ENCODE peak calls at places on chromosomes 6 and 20, in five cellular contexts. K is IMR-90, Z is neuronal stem cell, P is H9, N is trophoblast cell. L is an unnamed sample.

GRCh38 chr6:133504761-133505160 is 263.6 kb downstream of the EYA4 start:
- DNase-seq in Z (no peak), K (no peak), N (no peak), P (no peak), L (no peak)

GRCh38 chr6:40359808-40360207 is 227.4 kb downstream of the LRFN2 start:
- DNase-seq in K (no peak), Z (no peak), N (peak), P (peak), L (peak)

GRCh38 chr6:163298079-163298807 is 116.3 kb upstream of the QKI start:
- DNase-seq in P (no peak), Z (no peak), K (no peak), N (no peak), L (no peak)

GRCh38 chr6:160274846-160275510 is 16.4 kb upstream of the SLC22A2 start:
- DNase-seq in Z (no peak), N (no peak), K (no peak), P (no peak), L (no peak)

GRCh38 chr6:130447374-130447773 is 81.6 kb downstream of the TMEM200A start:
- DNase-seq in K (no peak), P (no peak), N (no peak), Z (no peak), L (no peak)

GRCh38 chr20:53708129-53708968 is 114.7 kb upstream of the ZNF217 start:
- DNase-seq in N (no peak), K (peak), Z (no peak), P (no peak), L (no peak)

GRCh38 chr6:166512567-166512966 is 73.9 kb downstream of the RAMACL start:
- DNase-seq in N (no peak), Z (no peak), K (no peak), P (no peak), L (peak)

GRCh38 chr20:41609476-41609875 is 8.7 kb downstream of the CHD6 start:
- DNase-seq in K (no peak), Z (no peak), N (no peak), P (no peak), L (no peak)

GRCh38 chr20:41234546-41234945 is 83.0 kb downstream of the ZHX3 start:
- DNase-seq in K (no peak), Z (no peak), N (peak), P (no peak), L (no peak)

GRCh38 chr6:1912731-1913130 is 303.0 kb downstream of the FOXC1 start:
- DNase-seq in N (no peak), K (no peak), Z (no peak), P (no peak), L (no peak)

GRCh38 chr6:8177721-8178120 is 75.4 kb upstream of the EEF1E1 start:
- DNase-seq in Z (no peak), N (no peak), K (peak), P (no peak), L (no peak)

GRCh38 chr6:15464211-15464725 is 198.6 kb downstream of the DTNBP1 start:
- DNase-seq in P (peak), N (peak), K (no peak), Z (peak), L (peak)

GRCh38 chr20:9485614-9486325 is 28.6 kb upstream of the LAMP5 start:
- DNase-seq in Z (no peak), N (no peak), P (no peak), K (no peak), L (peak)

GRCh38 chr6:35522660-35523658 is 10.3 kb upstream of the TULP1 start:
- DNase-seq in K (peak), P (peak), N (peak), Z (peak), L (peak)

GRCh38 chr6:162177733-162178132 is 549.8 kb downstream of the PRKN start:
- DNase-seq in Z (no peak), N (no peak), K (no peak), P (peak), L (peak)

GRCh38 chr6:75830959-75831885 is 82.2 kb downstream of the MYO6 start:
- DNase-seq in Z (no peak), N (no peak), K (peak), P (no peak), L (no peak)

GRCh38 chr6:7734707-7735383 is 8.9 kb downstream of the BMP6 start:
- DNase-seq in N (no peak), Z (no peak), K (no peak), P (no peak), L (no peak)

GRCh38 chr6:35185302-35185681 is 28.5 kb upstream of the SCUBE3 start:
- DNase-seq in K (peak), P (no peak), N (peak), Z (no peak), L (no peak)

GRCh38 chr6:2976571-2977085 is 5.3 kb upstream of the SERPINB6 start:
- DNase-seq in K (peak), Z (no peak), N (peak), P (no peak), L (no peak)

GRCh38 chr6:35392773-35393672 is 50.7 kb downstream of the PPARD start:
- DNase-seq in N (no peak), Z (no peak), P (no peak), K (no peak), L (no peak)

GRCh38 chr6:122524056-122524455 is 52.4 kb upstream of the SERINC1 start:
- DNase-seq in P (no peak), N (no peak), K (no peak), Z (no peak), L (no peak)

DNA sequence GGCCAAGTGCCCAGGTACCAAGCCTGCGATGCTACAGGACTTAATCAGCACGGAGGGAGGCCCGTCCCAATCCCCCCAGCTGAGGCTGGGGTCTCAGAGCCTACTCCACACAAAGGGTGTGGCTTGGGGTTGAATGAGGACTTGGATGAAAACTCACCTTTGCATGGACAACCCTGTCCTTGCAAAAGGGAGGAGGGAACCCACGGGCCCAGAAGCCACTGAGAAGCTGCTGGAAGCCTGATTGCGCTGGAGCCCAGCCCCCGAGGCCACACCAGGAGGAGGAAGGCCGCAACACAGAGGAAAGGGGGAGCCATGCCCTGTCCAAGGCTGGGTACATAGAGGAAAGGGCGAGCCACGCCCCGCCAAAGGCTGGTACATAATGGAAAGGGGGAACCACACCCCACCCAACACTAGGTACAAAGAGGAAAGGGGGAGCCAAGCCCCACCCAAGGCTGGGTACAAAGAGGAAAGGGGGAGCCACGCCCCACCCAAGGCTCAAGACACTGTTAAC is 158.8 kb downstream of the DLL1 start:
- DNase-seq in N (no peak), K (no peak), P (no peak), Z (no peak), L (no peak)
- H4K8ac ChIP-seq in N (no peak), K (no peak), P (no peak), Z (no peak), L (no peak)

DNA sequence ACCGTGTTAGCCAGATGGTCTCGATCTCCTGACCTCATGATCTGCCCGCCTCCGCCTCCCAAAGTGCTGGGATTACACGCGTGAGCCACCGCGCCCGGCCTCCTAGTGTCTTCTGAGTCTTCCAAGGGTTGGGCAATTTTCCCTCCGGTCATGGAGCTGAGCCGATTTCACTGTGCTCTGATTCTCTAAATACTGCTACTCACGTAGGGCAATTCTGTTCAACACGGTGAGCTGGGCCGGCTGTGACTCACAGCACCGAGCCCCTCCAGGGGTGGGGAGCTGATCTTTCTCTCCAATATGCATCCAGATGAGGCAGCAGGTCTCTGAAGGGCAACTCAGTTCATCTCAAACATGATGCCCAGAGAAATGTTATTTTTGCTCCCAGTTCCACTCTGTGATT is 71.6 kb upstream of the CD93 start:
- DNase-seq in K (no peak), Z (no peak), N (peak), P (peak), L (no peak)
- H3K27ac ChIP-seq in K (no peak), Z (no peak), N (no peak), P (no peak), L (no peak)

DNA sequence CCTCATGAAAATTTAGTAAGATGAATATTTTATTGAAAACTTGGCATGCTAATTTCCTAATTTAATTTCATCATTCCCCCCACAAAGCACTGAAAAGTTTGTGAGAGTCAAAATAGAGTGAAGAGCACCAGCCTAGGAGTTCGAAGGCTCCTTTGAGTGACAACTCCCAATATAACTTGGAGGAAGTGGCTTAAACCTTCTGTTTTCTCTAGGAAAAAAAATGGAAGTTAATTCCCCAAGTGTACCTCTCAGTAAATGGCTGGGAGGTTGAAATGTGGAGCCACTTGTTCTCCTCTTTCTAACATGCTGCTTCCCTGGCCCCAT is 107.3 kb downstream of the MAP3K7 start:
- DNase-seq in Z (no peak), N (no peak), K (no peak), P (no peak), L (no peak)
- H2BK120ac ChIP-seq in Z (no peak), N (no peak), K (no peak), P (no peak), L (no peak)

DNA sequence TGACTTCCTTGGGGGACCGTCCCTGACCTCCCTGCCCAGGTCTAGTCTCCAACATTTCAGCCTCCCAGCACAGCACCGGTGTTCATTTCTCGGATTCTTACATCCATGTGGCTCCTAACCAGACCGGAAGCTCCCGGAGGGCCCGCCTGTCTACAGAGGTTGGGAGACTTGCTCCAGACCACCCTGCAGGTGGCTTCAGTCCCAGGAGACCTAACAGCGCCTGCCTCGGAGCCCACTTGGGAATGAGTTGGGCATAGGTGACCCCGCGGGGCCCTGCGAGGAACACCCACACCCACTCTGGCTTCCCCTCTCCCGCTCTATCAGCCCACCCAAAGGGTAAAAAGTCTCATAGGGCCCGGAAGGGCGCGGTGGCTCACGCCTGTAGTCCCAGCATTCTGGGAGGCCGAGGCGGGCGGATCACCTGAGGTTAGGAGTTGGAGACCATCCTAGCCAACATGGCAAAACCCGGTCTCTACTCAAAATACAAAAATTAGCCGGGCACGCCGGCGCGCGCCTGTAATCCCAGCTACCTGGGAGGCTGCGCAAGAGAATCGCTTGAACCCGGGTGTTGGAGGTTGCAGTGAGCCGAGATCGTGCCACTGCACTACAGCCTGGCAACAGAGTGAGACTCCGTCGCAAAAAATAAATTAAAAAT is 5.4 kb downstream of the DPPA5 start:
- DNase-seq in N (no peak), Z (no peak), K (no peak), P (peak), L (no peak)
- H4K8ac ChIP-seq in N (no peak), Z (no peak), K (no peak), P (no peak), L (no peak)

GRCh38 chr20:38872491-38873049 is 53.6 kb upstream of the FAM83D start:
- DNase-seq in Z (no peak), K (no peak), N (no peak), P (no peak), L (no peak)

GRCh38 chr20:38871560-38871953 is 54.7 kb upstream of the FAM83D start:
- DNase-seq in P (no peak), K (no peak), Z (no peak), N (no peak), L (no peak)

GRCh38 chr20:38874460-38875169 is 51.6 kb upstream of the FAM83D start:
- DNase-seq in K (no peak), N (peak), Z (no peak), P (no peak), L (peak)

GRCh38 chr20:38872036-38872435 is 54.2 kb upstream of the FAM83D start:
- DNase-seq in Z (no peak), P (no peak), K (no peak), N (no peak), L (no peak)

DNA sequence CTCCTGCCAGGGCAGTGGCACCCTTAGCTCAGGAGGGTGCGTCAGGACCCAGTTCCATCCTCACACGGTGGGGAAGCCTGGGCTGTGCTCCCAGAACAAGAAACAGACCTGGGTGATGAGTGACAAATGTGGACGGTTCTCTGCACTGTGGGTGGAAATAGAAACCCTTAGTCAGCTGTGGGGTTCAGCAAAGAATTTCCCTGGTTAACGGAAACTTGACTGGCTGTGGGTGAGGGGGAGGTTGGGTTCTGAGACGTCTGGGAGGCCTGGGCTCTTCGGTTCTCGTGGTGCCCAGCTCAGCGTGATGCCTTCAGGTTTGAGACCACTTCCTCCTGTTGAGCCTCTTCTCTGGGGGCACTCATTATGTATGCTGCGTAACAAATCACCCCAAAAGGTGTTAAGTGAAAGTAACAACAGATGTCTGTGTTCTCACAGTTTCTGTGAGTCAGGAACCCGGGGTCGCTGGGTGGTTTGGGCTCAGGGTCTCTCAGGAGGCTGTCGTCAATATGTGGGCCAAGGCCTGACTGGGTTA is 53.1 kb upstream of the FAM83D start:
- DNase-seq in K (no peak), Z (no peak), N (no peak), P (no peak), L (no peak)
- H3K27ac ChIP-seq in K (no peak), Z (no peak), N (no peak), P (no peak), L (no peak)

L was measured in mesendoderm.